ENCODE peak calls at places on chromosome 14, in six cellular contexts. Z is GM03348, F is NCI-H1105, N is posterior cingulate gyrus, O is smooth muscle cell of the brain vasculature, L is HCT116. Q is an unnamed sample.

GRCh38 chr14:100906420-100906819 is 2.9 kb upstream of the RTL1 start:
- DNase-seq in N (no peak), F (peak), L (no peak), O (no peak), Z (no peak), Q (no peak)

GRCh38 chr14:88106377-88106776 is 101.4 kb downstream of the GPR65 start:
- DNase-seq in F (no peak), N (no peak), Z (no peak), O (no peak), L (no peak), Q (no peak)

GRCh38 chr14:33073023-33073422 is 134.3 kb downstream of the NPAS3 start:
- DNase-seq in N (no peak), O (no peak), L (no peak), Z (no peak), F (no peak), Q (no peak)

GRCh38 chr14:100537701-100538565 is 49.3 kb downstream of the BEGAIN start:
- DNase-seq in L (no peak), O (no peak), F (no peak), Z (no peak), N (peak), Q (peak)

GRCh38 chr14:105617201-105617777 is 90.9 kb downstream of the TMEM121 start:
- DNase-seq in N (no peak), F (no peak), O (no peak), L (no peak), Z (no peak), Q (no peak)

GRCh38 chr14:31893156-31893813 is 183.8 kb upstream of the ARHGAP5 start:
- DNase-seq in N (no peak), Z (no peak), L (no peak), O (no peak), F (no peak), Q (no peak)

GRCh38 chr14:74257078-74257987 is 18.1 kb downstream of the VSX2 start:
- DNase-seq in Z (peak), F (peak), L (no peak), N (peak), O (no peak), Q (peak)

GRCh38 chr14:36173161-36173560 is 3.4 kb downstream of the PTCSC3 start:
- DNase-seq in F (no peak), O (no peak), N (no peak), Z (no peak), L (no peak), Q (no peak)

GRCh38 chr14:104515811-104516780 is 63.5 kb upstream of the C14orf180 start:
- DNase-seq in L (no peak), F (no peak), N (no peak), Z (no peak), O (no peak), Q (no peak)

GRCh38 chr14:30753452-30753851 is 120.9 kb upstream of the COCH start:
- DNase-seq in L (no peak), O (no peak), N (no peak), Z (no peak), F (no peak), Q (no peak)

GRCh38 chr14:96806836-96807235 is 9.7 kb downstream of the VRK1 start:
- DNase-seq in N (no peak), L (no peak), Z (no peak), O (no peak), F (no peak), Q (no peak)

GRCh38 chr14:81219821-81220487 is 805 bp downstream of the GTF2A1 start:
- DNase-seq in N (no peak), Z (peak), O (no peak), F (peak), L (no peak), Q (peak)

GRCh38 chr14:73269729-73270651 is 32.7 kb downstream of the PAPLN start:
- DNase-seq in Z (peak), F (peak), N (no peak), L (no peak), O (no peak), Q (no peak)

GRCh38 chr14:99860219-99860618 is 67.0 kb downstream of the EML1 start:
- DNase-seq in N (no peak), F (no peak), Z (no peak), L (no peak), O (no peak), Q (no peak)

GRCh38 chr14:80770114-80770917 is 171.2 kb downstream of the CEP128 start:
- DNase-seq in F (no peak), N (no peak), L (no peak), O (no peak), Z (peak), Q (no peak)

GRCh38 chr14:73422515-73422914 is 35.8 kb downstream of the NUMB start:
- DNase-seq in N (no peak), F (no peak), Z (no peak), O (no peak), L (no peak), Q (no peak)

GRCh38 chr14:35814371-35815005 is 5.4 kb upstream of the RALGAPA1 start:
- DNase-seq in F (peak), L (peak), O (no peak), Z (peak), N (peak), Q (peak)

GRCh38 chr14:22558221-22558913 is 30.7 kb downstream of the DAD1 start:
- DNase-seq in Z (no peak), N (no peak), F (no peak), L (no peak), O (no peak), Q (no peak)

GRCh38 chr14:61761557-61761956 is 663 bp upstream of the SNAPC1 start:
- DNase-seq in N (no peak), L (no peak), F (no peak), Z (no peak), O (no peak), Q (no peak)